ENCODE peak calls at places on chromosomes 16 and 17, in six cellular contexts. P is heart right ventricle; R is mucosa of gallbladder; I is LHCN-M2; G is activated CD4-positive, alpha-beta T cell treated with anti-CD3 and anti-CD28 coated beads, Interleukin-2, amount 50 U/mL, for 48 hours; O is D341Med. S is an unnamed sample.

GRCh38 chr17:17129466-17129865 is 76.7 kb downstream of the PLD6 start:
- DNase-seq in G (no peak), R (no peak), O (no peak), I (no peak), P (no peak), S (no peak)

GRCh38 chr16:59611556-59611955 is 877.4 kb upstream of the GOT2 start:
- DNase-seq in R (no peak), G (no peak), P (no peak), O (no peak), I (peak), S (no peak)

GRCh38 chr17:38410201-38410600 is 18.1 kb upstream of the ARHGAP23 start:
- DNase-seq in G (no peak), O (no peak), I (no peak), R (no peak), P (no peak), S (no peak)

GRCh38 chr17:20241855-20242254 is 225.5 kb downstream of the LGALS9B start:
- DNase-seq in R (no peak), I (no peak), G (no peak), P (no peak), O (no peak), S (no peak)

GRCh38 chr17:38897176-38897575 is 27.3 kb downstream of the LASP1 start:
- DNase-seq in G (no peak), I (peak), P (peak), R (peak), O (no peak), S (no peak)

GRCh38 chr16:56608043-56608875 is at the start of gene MT2A:
- DNase-seq in O (peak), P (peak), R (peak), I (peak), G (peak), S (peak)

GRCh38 chr17:8621585-8621984 is 8.9 kb downstream of the MYH10 start:
- DNase-seq in O (no peak), G (no peak), I (peak), R (no peak), P (no peak), S (no peak)

GRCh38 chr17:36592316-36592710 is 634 bp downstream of the DHRS11 start:
- DNase-seq in P (no peak), G (peak), O (peak), I (peak), R (no peak), S (no peak)

GRCh38 chr17:8946476-8946875 is 19.0 kb downstream of the PIK3R5 start:
- DNase-seq in G (no peak), P (no peak), R (no peak), O (no peak), I (no peak), S (no peak)

GRCh38 chr16:3935921-3936320 is 55.4 kb upstream of the CREBBP start:
- DNase-seq in P (no peak), R (no peak), O (no peak), I (no peak), G (no peak), S (no peak)

GRCh38 chr16:22380529-22380928 is 6.1 kb upstream of the CDR2 start:
- DNase-seq in R (no peak), P (no peak), O (no peak), I (no peak), G (no peak), S (no peak)

GRCh38 chr17:67481808-67482207 is 104.7 kb downstream of the PITPNC1 start:
- DNase-seq in R (no peak), G (no peak), P (no peak), O (no peak), I (peak), S (no peak)

GRCh38 chr17:47279062-47279801 is 25.6 kb downstream of the ITGB3 start:
- DNase-seq in G (no peak), O (no peak), I (peak), P (peak), R (peak), S (no peak)

GRCh38 chr17:78925234-78925633 is at the start of gene TIMP2:
- DNase-seq in P (peak), O (peak), G (peak), I (peak), R (peak), S (peak)

GRCh38 chr16:6484121-6484520 is 848.5 kb upstream of the RBFOX1 start:
- DNase-seq in P (no peak), O (no peak), I (no peak), R (no peak), G (no peak), S (no peak)

GRCh38 chr16:55773859-55774549 is 58.9 kb downstream of the CES1 start:
- DNase-seq in R (peak), G (no peak), P (no peak), O (no peak), I (no peak), S (no peak)

GRCh38 chr17:78414178-78415162 is 36.0 kb downstream of the PGS1 start:
- DNase-seq in R (no peak), O (no peak), I (no peak), G (peak), P (no peak), S (no peak)

GRCh38 chr16:10220942-10221341 is 38.7 kb upstream of the GRIN2A start:
- DNase-seq in I (no peak), P (no peak), G (no peak), O (no peak), R (no peak), S (no peak)

GRCh38 chr17:72302735-72303134 is 181.9 kb downstream of the SOX9 start:
- DNase-seq in R (no peak), P (no peak), I (no peak), G (no peak), O (no peak), S (no peak)